ENCODE peak calls at places on chromosome 4, in ten cellular contexts. J is cerebellum; X is ELF-1; D is HEK293T; E is GM13977; Y is cardiac muscle cell; W is left cardiac atrium; U is epithelial cell of esophagus; O is astrocyte of the spinal cord; G is activated naive CD4-positive, alpha-beta T cell. R is an unnamed sample.

GRCh38 chr4:15488658-15489470 is 19.2 kb downstream of the CC2D2A start:
- DNase-seq in J (no peak), X (no peak), D (no peak), E (no peak), Y (no peak), W (no peak), U (no peak), O (peak), G (no peak), R (no peak)

GRCh38 chr4:140069068-140069467 is 84.9 kb downstream of the MAML3 start:
- DNase-seq in J (no peak), X (no peak), D (no peak), E (no peak), Y (no peak), W (peak), U (peak), O (peak), G (no peak), R (no peak)

GRCh38 chr4:74793757-74794340 is 474 bp downstream of the BTC start:
- DNase-seq in J (no peak), X (peak), D (no peak), E (peak), Y (peak), W (peak), U (peak), O (peak), G (no peak), R (peak)

GRCh38 chr4:153663667-153664066 is 20.4 kb upstream of the TLR2 start:
- DNase-seq in J (no peak), X (no peak), D (no peak), E (no peak), Y (no peak), W (no peak), U (no peak), O (no peak), G (no peak), R (no peak)

GRCh38 chr4:99863804-99864203 is 30.4 kb downstream of the LAMTOR3 start:
- DNase-seq in J (no peak), X (no peak), D (no peak), E (no peak), Y (no peak), W (no peak), U (peak), O (peak), G (no peak), R (no peak)

GRCh38 chr4:75099321-75099720 is 166.4 kb downstream of the PARM1 start:
- DNase-seq in J (no peak), X (no peak), D (no peak), E (peak), Y (no peak), W (no peak), U (peak), O (no peak), G (no peak), R (no peak)

GRCh38 chr4:125013891-125014290 is 300.9 kb upstream of the FAT4 start:
- DNase-seq in J (no peak), X (peak), D (no peak), E (no peak), Y (peak), W (no peak), U (peak), O (peak), G (no peak), R (no peak)

GRCh38 chr4:148004228-148004813 is 272.4 kb downstream of the ARHGAP10 start:
- DNase-seq in J (no peak), X (no peak), D (no peak), E (no peak), Y (no peak), W (no peak), U (no peak), O (no peak), G (no peak), R (no peak)

GRCh38 chr4:83129258-83129657 is 14.7 kb upstream of the PLAC8 start:
- DNase-seq in J (no peak), X (no peak), D (no peak), E (no peak), Y (no peak), W (no peak), U (no peak), O (no peak), G (no peak), R (no peak)

GRCh38 chr4:2824329-2825183 is 19.1 kb upstream of the ADD1 start:
- DNase-seq in J (no peak), X (no peak), D (no peak), E (no peak), Y (no peak), W (peak), U (no peak), O (no peak), G (no peak), R (no peak)

GRCh38 chr4:1022739-1023066 is 11.3 kb downstream of the FGFRL1 start:
- DNase-seq in J (no peak), X (no peak), D (no peak), E (no peak), Y (no peak), W (no peak), U (no peak), O (no peak), G (no peak), R (no peak)

GRCh38 chr4:102537280-102537679 is 36.1 kb downstream of the NFKB1 start:
- DNase-seq in J (no peak), X (no peak), D (no peak), E (no peak), Y (no peak), W (no peak), U (peak), O (peak), G (no peak), R (no peak)

GRCh38 chr4:89876548-89876947 is 18.1 kb upstream of the MMRN1 start:
- DNase-seq in J (no peak), X (no peak), D (no peak), E (no peak), Y (no peak), W (no peak), U (no peak), O (no peak), G (no peak), R (no peak)

GRCh38 chr4:189124149-189124758 is 816.4 kb upstream of the FRG1 start:
- DNase-seq in J (no peak), X (peak), D (peak), E (no peak), Y (peak), W (no peak), U (peak), O (peak), G (no peak), R (no peak)

GRCh38 chr4:6308890-6309643 is 39.4 kb downstream of the WFS1 start:
- DNase-seq in J (no peak), X (peak), D (no peak), E (no peak), Y (peak), W (peak), U (no peak), O (no peak), G (peak), R (no peak)

GRCh38 chr4:183887351-183887750 is 17.8 kb upstream of the STOX2 start:
- DNase-seq in J (no peak), X (no peak), D (no peak), E (no peak), Y (no peak), W (no peak), U (no peak), O (no peak), G (no peak), R (no peak)

GRCh38 chr4:86014599-86014998 is 345.3 kb downstream of the MAPK10 start:
- DNase-seq in J (no peak), X (peak), D (no peak), E (peak), Y (peak), W (no peak), U (no peak), O (peak), G (no peak), R (no peak)

GRCh38 chr4:80709082-80709869 is 321.2 kb upstream of the BMP3 start:
- DNase-seq in J (no peak), X (no peak), D (no peak), E (no peak), Y (no peak), W (no peak), U (peak), O (no peak), G (no peak), R (no peak)

GRCh38 chr4:183721207-183722081 is 62.4 kb downstream of the TRAPPC11 start:
- DNase-seq in J (no peak), X (peak), D (no peak), E (peak), Y (peak), W (peak), U (peak), O (peak), G (peak), R (no peak)

GRCh38 chr4:8683462-8683861 is 90.9 kb downstream of the CPZ start:
- DNase-seq in J (no peak), X (no peak), D (no peak), E (no peak), Y (no peak), W (no peak), U (no peak), O (no peak), G (no peak), R (no peak)

GRCh38 chr4:37970702-37971101 is 10.5 kb downstream of the PTTG2 start:
- DNase-seq in J (no peak), X (peak), D (no peak), E (no peak), Y (peak), W (peak), U (peak), O (peak), G (no peak), R (peak)

GRCh38 chr4:131644619-131645018 is 1504.5 kb upstream of the PCDH10 start:
- DNase-seq in J (no peak), X (peak), D (peak), E (no peak), Y (peak), W (no peak), U (peak), O (peak), G (no peak), R (peak)

GRCh38 chr4:155950461-155950860 is 3.2 kb downstream of the CTSO start:
- DNase-seq in J (no peak), X (no peak), D (no peak), E (no peak), Y (no peak), W (no peak), U (no peak), O (no peak), G (no peak), R (no peak)

GRCh38 chr4:185395255-185395955 is at the start of gene LRP2BP:
- DNase-seq in J (peak), X (no peak), D (no peak), E (peak), Y (no peak), W (no peak), U (no peak), O (no peak), G (no peak), R (peak)

GRCh38 chr4:111937368-111937767 is 207.9 kb upstream of the FAM241A start:
- DNase-seq in J (no peak), X (no peak), D (peak), E (peak), Y (peak), W (no peak), U (peak), O (peak), G (no peak), R (no peak)

GRCh38 chr4:40040908-40041307 is 15.7 kb upstream of the N4BP2 start:
- DNase-seq in J (no peak), X (no peak), D (no peak), E (no peak), Y (no peak), W (no peak), U (peak), O (no peak), G (no peak), R (no peak)

GRCh38 chr4:101158136-101158485 is 189.2 kb downstream of the PPP3CA start:
- DNase-seq in J (no peak), X (no peak), D (no peak), E (no peak), Y (no peak), W (no peak), U (no peak), O (peak), G (no peak), R (no peak)